ENCODE peak calls at places on chromosomes 11 and 22, in nine cellular contexts. One of them, this sample, is unnamed. For H4K20me1, the result is how much of the 10 kb centered on the place peaks cover.

GRCh38 chr11:5596611-5597201 is at the start of gene TRIM6:
- DNase-seq in neural progenitor cell: peak
- DNase-seq in PC-3: peak
- DNase-seq in HCT116: no peak
- DNase-seq in GM23338: peak
- DNase-seq in MM.1S: no peak
- DNase-seq in SK-N-SH: no peak
- DNase-seq in hepatocyte: peak
- DNase-seq in GM23248: peak
- DNase-seq in this sample: no peak

GRCh38 chr22:22942511-22943329 is 55.1 kb downstream of the IGLL5 start:
- DNase-seq in HCT116: peak
- DNase-seq in GM23338: peak
- DNase-seq in hepatocyte: peak
- DNase-seq in MM.1S: peak
- DNase-seq in PC-3: peak
- DNase-seq in SK-N-SH: peak
- DNase-seq in GM23248: peak
- DNase-seq in neural progenitor cell: peak
- DNase-seq in this sample: peak

GRCh38 chr11:104771782-104772181 is 126.5 kb downstream of the CASP12 start:
- DNase-seq in GM23248: no peak
- DNase-seq in MM.1S: no peak
- DNase-seq in SK-N-SH: no peak
- DNase-seq in neural progenitor cell: no peak
- DNase-seq in GM23338: no peak
- DNase-seq in hepatocyte: no peak
- DNase-seq in HCT116: no peak
- DNase-seq in PC-3: peak
- DNase-seq in this sample: no peak

GRCh38 chr11:102788334-102789035 is 8.1 kb upstream of the MMP10 start:
- DNase-seq in MM.1S: no peak
- DNase-seq in neural progenitor cell: no peak
- DNase-seq in GM23248: peak
- DNase-seq in GM23338: no peak
- DNase-seq in PC-3: no peak
- DNase-seq in SK-N-SH: no peak
- DNase-seq in HCT116: no peak
- DNase-seq in hepatocyte: no peak
- DNase-seq in this sample: no peak

GRCh38 chr22:20211997-20212753 is 55.9 kb downstream of the RTN4R start:
- DNase-seq in GM23248: no peak
- DNase-seq in SK-N-SH: peak
- DNase-seq in MM.1S: peak
- DNase-seq in neural progenitor cell: no peak
- DNase-seq in GM23338: no peak
- DNase-seq in PC-3: no peak
- DNase-seq in hepatocyte: no peak
- DNase-seq in HCT116: peak
- DNase-seq in this sample: no peak

GRCh38 chr11:86958259-86958658 is 3.1 kb upstream of the FZD4 start:
- DNase-seq in HCT116: no peak
- DNase-seq in neural progenitor cell: no peak
- DNase-seq in MM.1S: no peak
- DNase-seq in hepatocyte: no peak
- DNase-seq in GM23248: no peak
- DNase-seq in SK-N-SH: no peak
- DNase-seq in PC-3: no peak
- DNase-seq in GM23338: no peak
- DNase-seq in this sample: no peak

GRCh38 chr11:125300791-125301218 is 136.3 kb downstream of the PKNOX2 start:
- DNase-seq in HCT116: no peak
- DNase-seq in GM23338: no peak
- DNase-seq in neural progenitor cell: no peak
- DNase-seq in GM23248: peak
- DNase-seq in hepatocyte: peak
- DNase-seq in MM.1S: peak
- DNase-seq in SK-N-SH: peak
- DNase-seq in PC-3: peak
- DNase-seq in this sample: no peak

GRCh38 chr22:20232237-20232598 is 35.9 kb downstream of the RTN4R start:
- DNase-seq in GM23338: no peak
- DNase-seq in GM23248: no peak
- DNase-seq in hepatocyte: no peak
- DNase-seq in neural progenitor cell: no peak
- DNase-seq in PC-3: no peak
- DNase-seq in HCT116: no peak
- DNase-seq in SK-N-SH: no peak
- DNase-seq in MM.1S: no peak
- DNase-seq in this sample: no peak

GRCh38 chr11:33377100-33377851 is 120.1 kb downstream of the HIPK3 start:
- DNase-seq in GM23248: peak
- DNase-seq in SK-N-SH: no peak
- DNase-seq in GM23338: no peak
- DNase-seq in HCT116: no peak
- DNase-seq in MM.1S: no peak
- DNase-seq in hepatocyte: no peak
- DNase-seq in PC-3: no peak
- DNase-seq in neural progenitor cell: peak
- DNase-seq in this sample: no peak

GRCh38 chr11:118295199-118295598 is 9.3 kb upstream of the CD3E start:
- DNase-seq in hepatocyte: no peak
- DNase-seq in MM.1S: no peak
- DNase-seq in GM23248: peak
- DNase-seq in HCT116: no peak
- DNase-seq in GM23338: peak
- DNase-seq in PC-3: no peak
- DNase-seq in SK-N-SH: no peak
- DNase-seq in neural progenitor cell: no peak
- DNase-seq in this sample: no peak

GRCh38 chr11:868802-869201 is 26.1 kb downstream of the TSPAN4 start:
- DNase-seq in SK-N-SH: no peak
- DNase-seq in PC-3: no peak
- DNase-seq in GM23248: no peak
- DNase-seq in GM23338: no peak
- DNase-seq in HCT116: no peak
- DNase-seq in hepatocyte: no peak
- DNase-seq in neural progenitor cell: no peak
- DNase-seq in MM.1S: no peak
- DNase-seq in this sample: no peak
- H2AFZ ChIP-seq in SK-N-SH: no peak
- H2AFZ ChIP-seq in PC-3: no peak
- H2AFZ ChIP-seq in GM23248: no peak
- H2AFZ ChIP-seq in GM23338: no peak
- H2AFZ ChIP-seq in HCT116: no peak
- H2AFZ ChIP-seq in hepatocyte: no peak
- H2AFZ ChIP-seq in neural progenitor cell: no peak
- H2AFZ ChIP-seq in MM.1S: no peak
- H2AFZ ChIP-seq in this sample: no peak

GRCh38 chr11:122655527-122656072 is at the start of gene UBASH3B:
- DNase-seq in MM.1S: peak
- DNase-seq in neural progenitor cell: peak
- DNase-seq in SK-N-SH: peak
- DNase-seq in GM23248: peak
- DNase-seq in hepatocyte: peak
- DNase-seq in GM23338: peak
- DNase-seq in HCT116: peak
- DNase-seq in PC-3: peak
- DNase-seq in this sample: peak

GRCh38 chr11:122659676-122660571 is 4.4 kb downstream of the UBASH3B start:
- DNase-seq in MM.1S: no peak
- DNase-seq in neural progenitor cell: no peak
- DNase-seq in SK-N-SH: no peak
- DNase-seq in hepatocyte: no peak
- DNase-seq in PC-3: no peak
- DNase-seq in GM23338: no peak
- DNase-seq in HCT116: no peak
- DNase-seq in GM23248: no peak
- DNase-seq in this sample: no peak

GRCh38 chr11:122653911-122654310 is 1.6 kb upstream of the UBASH3B start:
- DNase-seq in SK-N-SH: no peak
- DNase-seq in PC-3: no peak
- DNase-seq in HCT116: no peak
- DNase-seq in MM.1S: no peak
- DNase-seq in GM23248: no peak
- DNase-seq in GM23338: no peak
- DNase-seq in neural progenitor cell: no peak
- DNase-seq in hepatocyte: no peak
- DNase-seq in this sample: no peak

GRCh38 chr11:122656073-122656630 is 630 bp downstream of the UBASH3B start:
- DNase-seq in GM23248: peak
- DNase-seq in PC-3: peak
- DNase-seq in SK-N-SH: peak
- DNase-seq in neural progenitor cell: peak
- DNase-seq in hepatocyte: peak
- DNase-seq in GM23338: peak
- DNase-seq in MM.1S: peak
- DNase-seq in HCT116: no peak
- DNase-seq in this sample: peak

DNA sequence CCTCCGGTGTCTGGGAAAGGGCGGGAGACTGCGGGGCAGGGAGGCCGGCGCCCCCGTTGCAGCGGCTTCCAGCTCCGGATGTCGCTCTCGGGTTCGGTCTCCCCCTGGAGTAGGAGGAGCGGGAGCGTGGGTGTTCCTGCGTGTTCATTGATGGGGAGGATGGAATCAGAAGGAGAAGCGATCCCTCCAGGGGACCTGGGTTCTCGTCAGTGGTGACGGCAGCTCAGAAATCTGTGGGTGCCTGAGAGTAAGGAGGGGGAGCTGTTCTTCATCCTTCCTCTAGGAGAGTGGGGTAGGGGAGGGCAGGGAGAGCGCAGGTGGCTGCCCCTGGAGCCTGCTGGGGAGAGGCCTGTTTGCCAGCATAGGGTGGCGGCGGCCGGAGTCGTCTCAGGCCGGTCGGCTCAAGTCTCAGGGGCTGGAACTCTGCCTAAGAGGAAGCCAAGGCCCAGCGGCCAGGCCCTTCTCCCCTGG is 1.1 kb downstream of the UBASH3B start:
- DNase-seq in hepatocyte: peak
- DNase-seq in GM23338: peak
- DNase-seq in GM23248: peak
- DNase-seq in neural progenitor cell: peak
- DNase-seq in HCT116: no peak
- DNase-seq in SK-N-SH: no peak
- DNase-seq in PC-3: peak
- DNase-seq in MM.1S: peak
- DNase-seq in this sample: peak
- H4K20me1 ChIP-seq in hepatocyte: under half
- H4K20me1 ChIP-seq in GM23338: under half
- H4K20me1 ChIP-seq in GM23248: under half
- H4K20me1 ChIP-seq in neural progenitor cell: under half
- H4K20me1 ChIP-seq in HCT116: under half
- H4K20me1 ChIP-seq in SK-N-SH: under half
- H4K20me1 ChIP-seq in PC-3: under half
- H4K20me1 ChIP-seq in MM.1S: under half
- H4K20me1 ChIP-seq in this sample: under half

GRCh38 chr11:92423635-92424034 is 199.0 kb downstream of the FAT3 start:
- DNase-seq in SK-N-SH: no peak
- DNase-seq in GM23338: no peak
- DNase-seq in MM.1S: no peak
- DNase-seq in GM23248: no peak
- DNase-seq in PC-3: no peak
- DNase-seq in HCT116: no peak
- DNase-seq in neural progenitor cell: no peak
- DNase-seq in hepatocyte: no peak
- DNase-seq in this sample: no peak

GRCh38 chr11:92417326-92417725 is 192.7 kb downstream of the FAT3 start:
- DNase-seq in SK-N-SH: no peak
- DNase-seq in PC-3: peak
- DNase-seq in HCT116: no peak
- DNase-seq in GM23248: no peak
- DNase-seq in neural progenitor cell: no peak
- DNase-seq in MM.1S: no peak
- DNase-seq in GM23338: no peak
- DNase-seq in hepatocyte: no peak
- DNase-seq in this sample: no peak

GRCh38 chr11:92425127-92425526 is 200.5 kb downstream of the FAT3 start:
- DNase-seq in PC-3: no peak
- DNase-seq in hepatocyte: no peak
- DNase-seq in MM.1S: no peak
- DNase-seq in HCT116: no peak
- DNase-seq in GM23338: no peak
- DNase-seq in neural progenitor cell: no peak
- DNase-seq in GM23248: no peak
- DNase-seq in SK-N-SH: no peak
- DNase-seq in this sample: no peak

GRCh38 chr11:92424281-92424680 is 199.7 kb downstream of the FAT3 start:
- DNase-seq in PC-3: no peak
- DNase-seq in SK-N-SH: no peak
- DNase-seq in neural progenitor cell: no peak
- DNase-seq in MM.1S: no peak
- DNase-seq in GM23338: no peak
- DNase-seq in GM23248: peak
- DNase-seq in HCT116: no peak
- DNase-seq in hepatocyte: no peak
- DNase-seq in this sample: no peak

GRCh38 chr11:92423133-92423532 is 198.5 kb downstream of the FAT3 start:
- DNase-seq in GM23338: no peak
- DNase-seq in PC-3: peak
- DNase-seq in SK-N-SH: no peak
- DNase-seq in MM.1S: no peak
- DNase-seq in GM23248: peak
- DNase-seq in HCT116: no peak
- DNase-seq in hepatocyte: no peak
- DNase-seq in neural progenitor cell: no peak
- DNase-seq in this sample: no peak
- TF ChIP-seq EZH2phosphoT487 in GM23338: no peak
- TF ChIP-seq EZH2phosphoT487 in PC-3: no peak
- TF ChIP-seq EZH2phosphoT487 in SK-N-SH: no peak
- TF ChIP-seq EZH2phosphoT487 in MM.1S: no peak
- TF ChIP-seq EZH2phosphoT487 in GM23248: no peak
- TF ChIP-seq EZH2phosphoT487 in HCT116: no peak
- TF ChIP-seq EZH2phosphoT487 in hepatocyte: no peak
- TF ChIP-seq EZH2phosphoT487 in neural progenitor cell: no peak
- TF ChIP-seq EZH2phosphoT487 in this sample: no peak

DNA sequence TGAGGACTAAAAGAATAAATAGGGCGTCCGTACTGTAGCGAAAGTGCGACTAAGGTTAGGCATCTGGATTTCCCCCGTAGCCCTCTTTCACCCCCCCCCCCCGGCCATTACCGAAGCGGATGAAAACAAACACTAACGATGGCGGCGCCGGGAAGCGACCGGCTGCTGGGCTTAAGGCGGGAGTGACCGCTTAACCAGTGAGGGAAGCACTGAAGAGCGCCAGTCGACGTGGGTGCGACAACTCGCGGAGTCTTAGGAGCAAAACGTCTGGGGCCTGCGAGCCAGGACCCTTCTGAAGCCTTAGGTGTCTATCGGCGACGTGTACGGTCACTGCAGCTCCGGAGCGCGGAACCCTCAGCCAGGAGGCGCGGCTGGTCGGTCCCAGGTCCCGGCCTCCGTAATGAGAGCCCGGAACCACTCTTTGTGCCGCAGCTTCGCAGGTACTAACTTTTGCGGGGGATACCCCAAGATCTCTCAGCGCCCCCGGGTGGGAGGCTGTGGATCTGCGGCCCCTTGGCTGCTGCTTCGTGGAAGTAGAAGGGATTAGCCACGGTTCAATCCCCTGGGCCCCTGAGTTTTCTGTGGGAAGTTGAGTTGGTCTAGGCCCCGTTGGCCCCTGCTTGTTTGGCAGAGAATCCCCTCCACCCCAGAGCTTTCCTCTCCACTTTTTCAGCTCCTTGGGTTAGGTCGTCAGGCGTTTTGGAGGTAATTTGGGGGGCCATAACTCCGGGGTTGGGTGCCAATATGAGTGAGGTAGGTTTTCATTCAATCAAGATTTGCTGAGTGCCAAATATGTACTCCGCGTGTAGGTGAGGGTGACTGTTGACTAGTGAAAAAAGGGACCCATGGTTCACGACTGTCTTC is at the start of gene ATG13:
- DNase-seq in hepatocyte: peak
- DNase-seq in neural progenitor cell: peak
- DNase-seq in PC-3: peak
- DNase-seq in MM.1S: peak
- DNase-seq in HCT116: peak
- DNase-seq in GM23248: peak
- DNase-seq in SK-N-SH: peak
- DNase-seq in GM23338: peak
- DNase-seq in this sample: peak
- H2AFZ ChIP-seq in hepatocyte: peak
- H2AFZ ChIP-seq in neural progenitor cell: peak
- H2AFZ ChIP-seq in PC-3: peak
- H2AFZ ChIP-seq in MM.1S: peak
- H2AFZ ChIP-seq in HCT116: peak
- H2AFZ ChIP-seq in GM23248: peak
- H2AFZ ChIP-seq in SK-N-SH: peak
- H2AFZ ChIP-seq in GM23338: peak
- H2AFZ ChIP-seq in this sample: peak

This sample was measured in OCI-LY7.